ENCODE peak calls at places on chromosome 7, in five cellular contexts. C is left ventricle myocardium inferior, V is neural progenitor cell, I is hepatocyte, A is sigmoid colon. N is an unnamed sample. For H3K4me1, the result is how much of the 10 kb centered on the place peaks cover.

GRCh38 chr7:76062254-76062653 is 14.3 kb downstream of the MDH2 start:
- DNase-seq in C (no peak), V (no peak), I (no peak), A (no peak), N (no peak)

GRCh38 chr7:98930464-98930863 is 52.1 kb downstream of the TRRAP start:
- DNase-seq in C (no peak), V (no peak), I (no peak), A (no peak), N (no peak)

GRCh38 chr7:47635091-47636090 is 53.5 kb upstream of the TNS3 start:
- DNase-seq in C (no peak), V (peak), I (peak), A (peak), N (peak)

GRCh38 chr7:80929619-80930018 is 10.8 kb upstream of the SEMA3C start:
- DNase-seq in C (no peak), V (no peak), I (no peak), A (no peak), N (peak)

GRCh38 chr7:132859199-132859598 is 222.7 kb downstream of the CHCHD3 start:
- DNase-seq in C (no peak), V (no peak), I (no peak), A (no peak), N (no peak)

GRCh38 chr7:104341545-104341944 is 13.1 kb downstream of the LHFPL3 start:
- DNase-seq in C (no peak), V (peak), I (peak), A (no peak), N (no peak)

GRCh38 chr7:95676691-95677090 is 80.4 kb upstream of the PDK4 start:
- DNase-seq in C (no peak), V (no peak), I (no peak), A (no peak), N (no peak)

GRCh38 chr7:81211204-81211603 is 292.4 kb upstream of the SEMA3C start:
- DNase-seq in C (no peak), V (no peak), I (no peak), A (no peak), N (no peak)

GRCh38 chr7:147611402-147611801 is 979.2 kb upstream of the C7orf33 start:
- DNase-seq in C (no peak), V (no peak), I (no peak), A (no peak), N (no peak)

GRCh38 chr7:104111294-104111693 is 96.5 kb downstream of the ORC5 start:
- DNase-seq in C (no peak), V (no peak), I (no peak), A (no peak), N (no peak)

GRCh38 chr7:131109011-131109756 is 218.5 kb upstream of the MKLN1 start:
- DNase-seq in C (no peak), V (no peak), I (no peak), A (no peak), N (no peak)

GRCh38 chr7:96388166-96388565 is 66.3 kb upstream of the SLC25A13 start:
- DNase-seq in C (no peak), V (no peak), I (no peak), A (no peak), N (peak)

GRCh38 chr7:87361320-87361719 is 15.9 kb downstream of the CROT start:
- DNase-seq in C (no peak), V (no peak), I (no peak), A (no peak), N (no peak)

GRCh38 chr7:48390381-48391327 is 219.4 kb downstream of the ABCA13 start:
- DNase-seq in C (no peak), V (no peak), I (no peak), A (no peak), N (no peak)

GRCh38 chr7:29337628-29338116 is 143.1 kb downstream of the CHN2 start:
- DNase-seq in C (no peak), V (no peak), I (no peak), A (no peak), N (no peak)

GRCh38 chr7:5296015-5296621 is 13.4 kb downstream of the SLC29A4 start:
- DNase-seq in C (no peak), V (peak), I (no peak), A (no peak), N (no peak)

GRCh38 chr7:142338633-142339501 is 81.0 kb upstream of the PRSS58 start:
- DNase-seq in C (no peak), V (peak), I (no peak), A (no peak), N (peak)

GRCh38 chr7:48511021-48511579 is 339.8 kb downstream of the ABCA13 start:
- DNase-seq in C (no peak), V (no peak), I (no peak), A (no peak), N (no peak)

GRCh38 chr7:17583786-17584185 is 285.3 kb downstream of the AHR start:
- DNase-seq in C (no peak), V (no peak), I (no peak), A (no peak), N (no peak)

GRCh38 chr7:6026011-6026819 is 5.0 kb upstream of the ANKRD61 start:
- DNase-seq in C (peak), V (peak), I (peak), A (peak), N (peak)

GRCh38 chr7:99083733-99084132 is 60.2 kb downstream of the SMURF1 start:
- DNase-seq in C (no peak), V (no peak), I (no peak), A (no peak), N (no peak)

GRCh38 chr7:139915864-139916716 is 87.0 kb downstream of the TBXAS1 start:
- DNase-seq in C (no peak), V (no peak), I (peak), A (no peak), N (peak)

GRCh38 chr7:153185936-153186335 is 426.4 kb downstream of the ACTR3B start:
- DNase-seq in C (no peak), V (no peak), I (no peak), A (no peak), N (no peak)
- TF ChIP-seq CTCF in C (no peak), V (no peak), I (no peak), A (no peak), N (no peak)

DNA sequence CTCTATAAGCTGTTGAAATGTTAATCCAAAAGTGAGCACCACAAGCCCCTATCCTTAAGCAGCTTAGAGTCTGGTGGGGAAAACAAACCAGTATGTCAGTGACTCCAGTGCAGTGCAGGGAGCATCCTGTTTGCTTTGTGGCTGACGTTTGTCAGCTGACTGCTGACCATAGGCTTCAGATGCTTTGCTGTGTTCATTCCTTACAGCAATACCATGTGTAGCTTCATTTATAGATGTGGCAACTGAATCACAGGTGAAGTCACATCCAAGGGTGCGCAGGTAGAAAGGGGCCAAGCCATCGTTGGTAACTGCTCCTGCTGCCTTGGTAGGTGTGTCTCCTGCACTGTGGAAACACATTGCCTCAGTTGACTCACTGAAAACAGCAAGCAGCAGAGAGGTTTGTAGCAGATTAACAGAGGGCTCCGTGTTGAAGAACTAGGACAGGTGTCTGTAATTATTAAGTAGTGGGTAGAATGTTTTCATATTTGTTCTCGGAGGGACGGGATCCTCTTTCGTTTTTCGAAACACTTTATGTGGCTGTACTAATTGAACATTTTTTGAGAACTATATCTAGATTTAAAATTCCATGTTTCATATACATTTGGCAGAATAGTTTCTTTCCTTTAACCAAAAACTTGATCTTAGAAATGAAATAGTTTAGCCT is 2.0 kb downstream of the INSIG1 start:
- DNase-seq in C (no peak), V (peak), I (peak), A (no peak), N (no peak)
- H3K4me1 ChIP-seq in C (half or more), V (under half), I (under half), A (under half), N (under half)

GRCh38 chr7:154505362-154505761 is 453.2 kb downstream of the DPP6 start:
- DNase-seq in C (no peak), V (no peak), I (no peak), A (no peak), N (no peak)
- H3K27ac ChIP-seq in C (no peak), V (no peak), I (no peak), A (no peak), N (no peak)

DNA sequence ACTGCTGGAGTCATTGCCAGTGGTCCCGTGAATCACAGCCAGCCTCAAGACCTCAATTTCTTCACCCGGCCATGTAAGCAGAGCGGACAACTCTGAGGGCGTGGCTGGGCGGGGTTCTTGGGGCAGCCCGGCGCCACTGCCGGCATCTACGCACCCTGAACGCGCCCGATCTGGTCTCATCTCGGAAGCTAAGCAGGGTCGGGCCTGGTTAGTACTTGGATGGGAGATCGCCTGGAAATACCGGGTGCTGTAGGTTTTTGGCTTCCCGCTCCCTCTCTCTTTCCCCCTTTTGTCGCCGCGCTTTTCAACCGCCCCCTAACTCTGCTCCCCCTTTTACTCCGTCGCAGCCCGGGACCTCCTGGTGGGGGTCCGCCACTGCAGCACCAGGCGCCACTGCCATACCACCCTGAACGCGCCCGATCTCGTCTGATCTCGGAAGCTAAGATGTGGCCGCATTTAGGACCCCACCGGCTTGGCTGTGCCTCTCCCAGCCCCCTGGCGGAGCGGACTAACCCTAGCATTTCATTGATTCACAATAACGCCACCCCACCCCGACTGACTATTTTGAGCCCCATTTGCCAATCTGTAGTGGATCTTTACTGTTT is 25.3 kb downstream of the GARIN1A start:
- DNase-seq in C (peak), V (peak), I (peak), A (peak), N (peak)
- TF ChIP-seq CTCF in C (peak), V (peak), I (peak), A (no peak), N (peak)

GRCh38 chr7:116505278-116505677 is 5.7 kb downstream of the CAV2 start:
- DNase-seq in C (no peak), V (no peak), I (no peak), A (no peak), N (no peak)
- H3K4me1 ChIP-seq in C (half or more), V (under half), I (under half), A (under half), N (under half)

DNA sequence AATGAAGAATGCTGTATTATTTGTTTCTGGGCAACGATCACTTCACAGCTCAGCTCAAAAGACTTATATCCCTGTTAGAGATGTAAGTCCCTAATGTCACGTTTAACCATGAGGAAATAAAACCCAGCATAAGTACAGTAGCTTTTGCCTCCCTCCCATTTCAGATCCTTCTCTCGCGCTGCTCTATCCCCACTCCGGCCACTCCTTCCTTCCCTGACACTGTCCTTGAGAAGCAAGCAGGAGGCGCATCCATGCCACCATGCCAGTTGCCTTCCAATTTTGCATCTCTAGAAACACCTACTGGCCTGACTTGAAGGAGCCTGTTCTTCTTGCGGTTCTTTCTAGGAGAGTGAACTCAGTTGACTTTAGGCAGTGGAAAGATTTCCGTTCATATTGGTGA is 1.2 kb downstream of the FAM180A start:
- DNase-seq in C (no peak), V (no peak), I (no peak), A (no peak), N (no peak)
- H3K27ac ChIP-seq in C (peak), V (no peak), I (no peak), A (peak), N (peak)

GRCh38 chr7:156121434-156121833 is 309.2 kb upstream of the SHH start:
- DNase-seq in C (no peak), V (no peak), I (no peak), A (no peak), N (no peak)
- TF ChIP-seq CTCF in C (no peak), V (no peak), I (no peak), A (no peak), N (no peak)

N was measured in foreskin keratinocyte.